ENCODE peak calls at places on chromosome 22, in seven cellular contexts. W, D, K, B, N, E and L are unnamed samples.

GRCh38 chr22:37276771-37277170 is 5.5 kb upstream of the CYTH4 start:
- DNase-seq in N (no peak), E (no peak), B (no peak), W (no peak), K (no peak), D (no peak), L (peak)

GRCh38 chr22:25487508-25487907 is 77.0 kb upstream of the GRK3 start:
- DNase-seq in B (no peak), N (no peak), K (no peak), W (no peak), D (no peak), E (no peak), L (no peak)

GRCh38 chr22:22955866-22956535 is 68.4 kb downstream of the IGLL5 start:
- DNase-seq in E (peak), N (peak), B (peak), K (peak), W (peak), D (peak), L (peak)

GRCh38 chr22:49771266-49772065 is 56.2 kb downstream of the BRD1 start:
- DNase-seq in W (no peak), B (no peak), K (no peak), N (no peak), D (no peak), E (no peak), L (no peak)

GRCh38 chr22:24875862-24876506 is 70.0 kb downstream of the SGSM1 start:
- DNase-seq in D (peak), K (no peak), N (no peak), W (no peak), B (peak), E (peak), L (no peak)

GRCh38 chr22:42645938-42646568 is 3.1 kb downstream of the CYB5R3 start:
- DNase-seq in K (no peak), B (no peak), E (no peak), D (no peak), N (peak), W (no peak), L (no peak)

GRCh38 chr22:24427500-24428164 is at the start of gene ADORA2A:
- DNase-seq in K (no peak), E (no peak), W (peak), D (no peak), N (no peak), B (no peak), L (no peak)

GRCh38 chr22:35900483-35901168 is 128.0 kb downstream of the RBFOX2 start:
- DNase-seq in K (no peak), E (no peak), N (peak), D (peak), B (no peak), W (peak), L (peak)

GRCh38 chr22:41862160-41862529 is 29.2 kb downstream of the SREBF2 start:
- DNase-seq in K (no peak), D (no peak), E (no peak), B (peak), W (peak), N (peak), L (peak)

GRCh38 chr22:29710922-29711593 is 8.7 kb upstream of the CABP7 start:
- DNase-seq in D (no peak), W (no peak), E (no peak), K (no peak), N (peak), B (no peak), L (no peak)

GRCh38 chr22:26054846-26055245 is 114.4 kb upstream of the SEZ6L start:
- DNase-seq in N (peak), K (peak), D (no peak), W (no peak), B (no peak), E (no peak), L (no peak)